ENCODE peak calls at places on chromosomes 13 and 19, in eight cellular contexts. G, M, A, T, D, K, U and V are unnamed samples.

GRCh38 chr13:98508280-98509074 is 68.4 kb downstream of the STK24 start:
- DNase-seq in G (no peak), M (no peak), A (peak; percentile 79), T (peak; percentile 50), D (no peak), K (no peak), U (no peak), V (peak; percentile 87)

GRCh38 chr13:27599845-27600553 is 20.3 kb downstream of the LNX2 start:
- DNase-seq in G (peak; percentile 33), M (no peak), A (peak; percentile 67), T (peak; percentile 45), D (no peak), K (no peak), U (no peak), V (peak; percentile 76)

GRCh38 chr19:16899566-16900075 is 10.8 kb downstream of the F2RL3 start:
- DNase-seq in G (peak; percentile 44), M (no peak), A (no peak), T (no peak), D (no peak), K (peak; percentile 64), U (no peak), V (peak; percentile 18)

GRCh38 chr19:32876919-32877285 is 7.3 kb upstream of the SLC7A9 start:
- DNase-seq in G (no peak), M (no peak), A (peak; percentile 50), T (peak; percentile 53), D (peak; percentile 86), K (no peak), U (peak; percentile 31), V (peak; percentile 82)

GRCh38 chr13:36904219-36904618 is 15.8 kb downstream of the SMAD9 start:
- DNase-seq in G (no peak), M (no peak), A (no peak), T (no peak), D (no peak), K (no peak), U (no peak), V (no peak)

GRCh38 chr19:5953680-5954213 is 24.2 kb downstream of the RANBP3 start:
- DNase-seq in G (no peak), M (no peak), A (no peak), T (no peak), D (no peak), K (no peak), U (no peak), V (peak; percentile 43)

GRCh38 chr19:47158879-47159509 is 28.4 kb downstream of the SAE1 start:
- DNase-seq in G (no peak), M (no peak), A (peak; percentile 15), T (no peak), D (no peak), K (no peak), U (no peak), V (peak; percentile 41)

GRCh38 chr19:58181902-58182576 is 822 bp upstream of the ZNF274 start:
- DNase-seq in G (peak; percentile 62), M (no peak), A (no peak), T (no peak), D (no peak), K (peak; percentile 41), U (no peak), V (no peak)

GRCh38 chr19:31461814-31462539 is 112.7 kb upstream of the TSHZ3 start:
- DNase-seq in G (no peak), M (no peak), A (no peak), T (no peak), D (no peak), K (no peak), U (no peak), V (no peak)

GRCh38 chr19:13069415-13070369 is 33.0 kb downstream of the LYL1 start:
- DNase-seq in G (no peak), M (no peak), A (no peak), T (no peak), D (no peak), K (no peak), U (no peak), V (no peak)

DNA sequence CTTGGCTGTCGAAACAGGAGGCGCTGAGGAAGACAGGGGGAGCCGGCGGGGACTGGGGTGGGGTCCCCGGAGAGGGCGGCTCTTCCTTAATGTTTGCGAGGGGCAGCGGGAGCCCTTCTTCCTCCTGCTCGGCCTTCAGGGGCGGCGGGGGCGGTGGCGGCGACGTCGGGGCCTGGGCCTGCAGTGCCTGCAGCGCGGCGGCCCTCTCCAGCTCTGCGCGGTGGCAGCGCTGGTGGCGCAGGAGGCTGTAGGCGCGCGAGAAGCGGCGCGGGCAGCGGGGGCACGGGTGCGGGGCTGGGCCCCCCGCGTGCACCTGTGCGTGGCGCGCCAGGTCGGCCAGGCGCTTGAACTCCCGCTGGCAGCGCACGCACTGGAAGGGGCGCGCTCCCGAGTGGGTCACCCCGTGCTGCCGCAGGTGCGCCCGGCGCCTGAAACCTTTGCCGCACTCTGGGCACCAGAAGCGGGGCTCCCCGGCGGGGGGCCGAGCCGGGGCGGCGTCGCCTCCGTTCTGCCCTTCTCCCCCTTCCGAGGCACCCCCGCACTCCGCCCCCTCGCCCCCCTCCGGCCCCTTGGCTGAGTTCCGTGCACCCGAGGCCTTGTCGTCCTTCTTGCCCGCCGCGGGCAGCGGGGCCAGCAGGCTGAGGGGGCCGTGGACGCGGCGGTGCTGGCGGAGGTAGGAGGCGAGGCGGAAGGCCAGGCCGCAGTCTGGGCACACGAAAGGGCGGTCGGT is 2.5 kb downstream of the ZNF579 start:
- DNase-seq in G (no peak), M (no peak), A (no peak), T (no peak), D (no peak), K (no peak), U (no peak), V (no peak)
- TF ChIP-seq CTCF in G (no peak), M (no peak), A (no peak), T (no peak), D (no peak), K (no peak), U (no peak), V (no peak)

GRCh38 chr13:106378263-106378662 is 157.2 kb downstream of the EFNB2 start:
- DNase-seq in G (no peak), M (no peak), A (no peak), T (no peak), D (no peak), K (no peak), U (no peak), V (no peak)
- TF ChIP-seq CTCF in G (no peak), M (no peak), A (no peak), T (no peak), D (no peak), K (no peak), U (no peak), V (no peak)

GRCh38 chr19:2226840-2227360 is 9.2 kb downstream of the PLEKHJ1 start:
- DNase-seq in G (no peak), M (no peak), A (no peak), T (no peak), D (no peak), K (no peak), U (no peak), V (no peak)

GRCh38 chr19:2229103-2230028 is 6.8 kb downstream of the PLEKHJ1 start:
- DNase-seq in G (no peak), M (no peak), A (no peak), T (no peak), D (no peak), K (no peak), U (no peak), V (no peak)

GRCh38 chr19:2227415-2228156 is 8.5 kb downstream of the PLEKHJ1 start:
- DNase-seq in G (no peak), M (no peak), A (no peak), T (no peak), D (no peak), K (no peak), U (no peak), V (no peak)

GRCh38 chr19:2230029-2230531 is 6.0 kb downstream of the PLEKHJ1 start:
- DNase-seq in G (no peak), M (no peak), A (no peak), T (no peak), D (no peak), K (no peak), U (no peak), V (no peak)

DNA sequence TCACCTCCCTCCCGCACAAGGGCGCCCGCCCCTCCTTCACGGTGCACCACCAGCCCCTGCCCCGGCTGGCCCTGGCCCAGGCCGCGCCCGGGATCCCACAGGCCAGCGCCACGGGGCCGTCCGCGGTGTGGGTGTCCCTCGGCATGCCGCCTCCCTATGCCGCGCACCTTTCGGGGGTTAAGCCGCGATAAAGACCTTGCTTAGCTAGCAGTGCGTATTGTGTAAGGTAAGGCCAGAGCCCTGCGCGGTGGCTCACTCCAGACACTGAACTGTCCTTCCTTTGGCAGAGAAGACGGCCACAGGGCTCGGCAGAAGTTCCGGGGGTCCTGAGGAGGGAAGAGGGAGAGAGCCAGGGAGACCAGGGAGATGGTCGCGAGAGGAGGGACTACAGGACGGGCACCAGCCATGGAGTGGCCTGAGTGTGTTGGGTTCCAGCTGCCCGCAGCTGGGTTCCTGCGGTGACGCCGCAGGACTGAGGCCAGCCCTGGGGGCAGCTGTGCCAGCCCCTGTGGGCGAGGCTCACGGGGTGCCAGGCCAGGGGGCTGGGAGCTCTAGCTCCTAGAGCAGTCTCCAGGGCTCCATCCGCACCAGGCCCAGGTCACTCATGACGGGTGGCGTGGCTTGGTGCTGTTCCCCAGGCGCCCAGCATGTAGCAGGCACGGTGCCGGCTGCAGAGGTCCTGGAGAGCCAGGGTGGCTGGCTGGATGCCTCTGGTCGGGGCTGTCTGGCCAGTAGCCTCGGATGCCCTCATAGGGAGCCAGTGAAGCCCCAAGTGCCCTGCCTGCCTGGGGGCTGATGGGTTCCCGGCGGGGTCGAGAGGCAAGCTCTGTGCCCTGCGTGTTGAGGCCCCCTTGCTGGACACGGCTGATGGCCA is 7.7 kb downstream of the PLEKHJ1 start:
- DNase-seq in G (no peak), M (no peak), A (no peak), T (no peak), D (no peak), K (no peak), U (no peak), V (no peak)
- TF ChIP-seq CTCF in G (no peak), M (no peak), A (no peak), T (no peak), D (no peak), K (no peak), U (no peak), V (no peak)

GRCh38 chr19:21902596-21902995 is 66.6 kb upstream of the ZNF43 start:
- DNase-seq in G (no peak), M (no peak), A (no peak), T (no peak), D (no peak), K (no peak), U (no peak), V (no peak)

GRCh38 chr19:21908066-21908465 is 72.1 kb upstream of the ZNF43 start:
- DNase-seq in G (no peak), M (no peak), A (no peak), T (no peak), D (no peak), K (no peak), U (peak; percentile 17), V (no peak)

GRCh38 chr19:21912654-21913053 is 76.7 kb upstream of the ZNF43 start:
- DNase-seq in G (no peak), M (no peak), A (no peak), T (no peak), D (no peak), K (no peak), U (no peak), V (no peak)

GRCh38 chr19:21910318-21910717 is 74.3 kb upstream of the ZNF43 start:
- DNase-seq in G (no peak), M (no peak), A (no peak), T (no peak), D (no peak), K (no peak), U (no peak), V (no peak)

DNA sequence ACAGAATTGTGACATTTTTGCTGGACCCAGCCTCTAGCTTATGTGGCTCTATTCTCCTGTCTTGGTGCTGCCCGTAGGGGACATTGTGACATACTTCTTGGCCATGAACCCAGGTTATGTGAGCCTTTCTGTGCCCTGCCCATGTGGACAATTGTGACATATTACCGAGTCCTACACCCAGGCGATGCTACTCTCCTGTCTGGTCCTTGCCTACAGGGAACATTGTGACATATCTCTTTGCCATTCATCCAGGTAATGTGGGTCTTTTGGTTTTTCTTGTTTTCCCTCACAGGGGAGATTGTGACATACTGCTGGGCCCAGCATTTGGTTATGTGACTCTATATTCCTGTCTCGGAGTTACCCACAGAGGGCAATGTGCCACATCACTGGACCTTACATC is 71.5 kb upstream of the ZNF43 start:
- DNase-seq in G (no peak), M (no peak), A (no peak), T (no peak), D (no peak), K (no peak), U (peak; percentile 13), V (no peak)
- TF ChIP-seq CTCF in G (no peak), M (no peak), A (no peak), T (no peak), D (no peak), K (no peak), U (no peak), V (no peak)